ENCODE peak calls at places on chromosomes 7 and 10, in ten cellular contexts. U, G, H, E, D, R, I, X, P and W are unnamed samples.

GRCh38 chr7:7913506-7913905 is 55.1 kb upstream of the GLCCI1 start:
- DNase-seq in U (no peak), G (no peak), H (no peak), E (no peak), D (no peak), R (no peak), I (peak; percentile 7), X (no peak), P (no peak), W (no peak)

GRCh38 chr7:124552217-124552616 is 213.4 kb downstream of the GPR37 start:
- DNase-seq in U (no peak), G (no peak), H (no peak), E (no peak), D (no peak), R (no peak), I (no peak), X (no peak), P (no peak), W (no peak)

GRCh38 chr10:125158528-125159485 is 1.6 kb downstream of the CTBP2 start:
- DNase-seq in U (no peak), G (peak; percentile 14), H (no peak), E (peak; percentile 71), D (peak; percentile 64), R (no peak), I (no peak), X (peak; percentile 84), P (peak; percentile 91), W (no peak)

GRCh38 chr7:116426428-116427156 is 72.9 kb upstream of the CAV2 start:
- DNase-seq in U (peak; percentile 56), G (no peak), H (no peak), E (no peak), D (no peak), R (no peak), I (peak; percentile 83), X (no peak), P (no peak), W (no peak)

GRCh38 chr7:5429857-5430611 is 6.4 kb upstream of the TNRC18 start:
- DNase-seq in U (peak; percentile 62), G (no peak), H (no peak), E (peak; percentile 56), D (no peak), R (no peak), I (no peak), X (no peak), P (no peak), W (no peak)

GRCh38 chr7:49643321-49643720 is 130.1 kb upstream of the VWC2 start:
- DNase-seq in U (no peak), G (no peak), H (no peak), E (peak; percentile 51), D (peak; percentile 7), R (no peak), I (no peak), X (no peak), P (no peak), W (no peak)

GRCh38 chr7:75662579-75663301 is 76.0 kb downstream of the HIP1 start:
- DNase-seq in U (no peak), G (peak; percentile 87), H (no peak), E (no peak), D (no peak), R (no peak), I (no peak), X (no peak), P (peak; percentile 83), W (no peak)

GRCh38 chr7:13604178-13604577 is 385.3 kb downstream of the ETV1 start:
- DNase-seq in U (no peak), G (no peak), H (no peak), E (no peak), D (no peak), R (no peak), I (no peak), X (no peak), P (no peak), W (no peak)

GRCh38 chr7:155119801-155120382 is 49.8 kb downstream of the HTR5A start:
- DNase-seq in U (no peak), G (no peak), H (no peak), E (no peak), D (no peak), R (no peak), I (no peak), X (no peak), P (no peak), W (no peak)

GRCh38 chr10:9069136-9069535 is 1014.6 kb downstream of the GATA3 start:
- DNase-seq in U (no peak), G (no peak), H (no peak), E (no peak), D (no peak), R (no peak), I (no peak), X (no peak), P (no peak), W (no peak)

GRCh38 chr7:108136191-108136581 is 6.0 kb upstream of the LAMB4 start:
- DNase-seq in U (no peak), G (no peak), H (no peak), E (no peak), D (no peak), R (no peak), I (no peak), X (no peak), P (no peak), W (no peak)

GRCh38 chr7:129947001-129947400 is 5.8 kb downstream of the UBE2H start:
- DNase-seq in U (no peak), G (no peak), H (no peak), E (no peak), D (no peak), R (no peak), I (no peak), X (no peak), P (no peak), W (no peak)

GRCh38 chr10:99976886-99977391 is 32.8 kb downstream of the DNMBP start:
- DNase-seq in U (no peak), G (peak; percentile 73), H (no peak), E (no peak), D (no peak), R (no peak), I (peak; percentile 90), X (no peak), P (no peak), W (no peak)

GRCh38 chr10:71878327-71879034 is 27.4 kb upstream of the PSAP start:
- DNase-seq in U (no peak), G (peak; percentile 58), H (no peak), E (peak; percentile 33), D (no peak), R (no peak), I (no peak), X (no peak), P (peak; percentile 91), W (no peak)

GRCh38 chr7:122056977-122057376 is 87.1 kb downstream of the AASS start:
- DNase-seq in U (no peak), G (no peak), H (no peak), E (no peak), D (no peak), R (no peak), I (no peak), X (no peak), P (no peak), W (no peak)

GRCh38 chr7:141158562-141158961 is 84.7 kb downstream of the TMEM178B start:
- DNase-seq in U (no peak), G (no peak), H (no peak), E (no peak), D (no peak), R (no peak), I (peak; percentile 31), X (no peak), P (no peak), W (no peak)

GRCh38 chr7:144255471-144255897 is 9.1 kb downstream of the OR2A7 start:
- DNase-seq in U (no peak), G (no peak), H (no peak), E (no peak), D (no peak), R (no peak), I (no peak), X (no peak), P (no peak), W (no peak)

GRCh38 chr7:37495574-37496184 is 47.0 kb upstream of the ELMO1 start:
- DNase-seq in U (no peak), G (peak; percentile 73), H (peak; percentile 44), E (no peak), D (no peak), R (no peak), I (peak; percentile 1), X (no peak), P (no peak), W (no peak)

GRCh38 chr10:16986406-16987128 is 143.0 kb downstream of the CUBN start:
- DNase-seq in U (no peak), G (no peak), H (no peak), E (no peak), D (no peak), R (no peak), I (peak; percentile 60), X (no peak), P (no peak), W (no peak)

GRCh38 chr7:7861211-7861633 is 107.4 kb upstream of the GLCCI1 start:
- DNase-seq in U (no peak), G (no peak), H (no peak), E (no peak), D (no peak), R (no peak), I (peak; percentile 19), X (no peak), P (no peak), W (peak; percentile 88)

GRCh38 chr7:151008143-151008510 is 16.2 kb downstream of the ATG9B start:
- DNase-seq in U (no peak), G (no peak), H (peak; percentile 46), E (no peak), D (no peak), R (peak; percentile 21), I (no peak), X (no peak), P (no peak), W (no peak)

GRCh38 chr7:132469681-132470080 is 106.6 kb downstream of the PLXNA4 start:
- DNase-seq in U (no peak), G (no peak), H (no peak), E (no peak), D (no peak), R (no peak), I (no peak), X (no peak), P (no peak), W (no peak)